ENCODE peak calls at places on chromosome 6, in four cellular contexts. One of them, this sample, is unnamed.
A peak's percentile ranks its signal among the peaks of the same experiment; 100 is the strongest.

GRCh38 chr6:36195471-36196048 is 984 bp upstream of the BRPF3 start:
- DNase-seq in A549: no peak
- DNase-seq in stomach: no peak
- DNase-seq in kidney: no peak
- DNase-seq in this sample: no peak

GRCh38 chr6:26092443-26092842 is 5.2 kb downstream of the HFE start:
- DNase-seq in A549: no peak
- DNase-seq in stomach: no peak
- DNase-seq in kidney: no peak
- DNase-seq in this sample: no peak

GRCh38 chr6:96394727-96395126 is 126.9 kb upstream of the UFL1 start:
- DNase-seq in A549: no peak
- DNase-seq in stomach: no peak
- DNase-seq in kidney: no peak
- DNase-seq in this sample: no peak

GRCh38 chr6:29596381-29596900 is 11.5 kb downstream of the OR2H2 start:
- DNase-seq in A549: no peak
- DNase-seq in stomach: no peak
- DNase-seq in kidney: no peak
- DNase-seq in this sample: no peak

GRCh38 chr6:142867355-142867801 is 77.6 kb downstream of the HIVEP2 start:
- DNase-seq in A549: no peak
- DNase-seq in stomach: no peak
- DNase-seq in kidney: no peak
- DNase-seq in this sample: no peak

GRCh38 chr6:46015119-46015968 is at the start of gene CLIC5:
- DNase-seq in A549: peak; percentile 8
- DNase-seq in stomach: peak; percentile 38
- DNase-seq in kidney: peak; percentile 76
- DNase-seq in this sample: peak; percentile 85

GRCh38 chr6:159461266-159461665 is 231.8 kb downstream of the SOD2 start:
- DNase-seq in A549: no peak
- DNase-seq in stomach: no peak
- DNase-seq in kidney: no peak
- DNase-seq in this sample: no peak

GRCh38 chr6:24910331-24910849 is 25.4 kb downstream of the RIPOR2 start:
- DNase-seq in A549: no peak
- DNase-seq in stomach: no peak
- DNase-seq in kidney: peak; percentile 66
- DNase-seq in this sample: no peak

GRCh38 chr6:24918641-24919403 is 16.9 kb downstream of the RIPOR2 start:
- DNase-seq in A549: no peak
- DNase-seq in stomach: no peak
- DNase-seq in kidney: no peak
- DNase-seq in this sample: no peak

GRCh38 chr6:158086054-158086705 is 81.9 kb downstream of the SERAC1 start:
- DNase-seq in A549: no peak
- DNase-seq in stomach: no peak
- DNase-seq in kidney: no peak
- DNase-seq in this sample: peak; percentile 71

GRCh38 chr6:36323062-36323461 is 13.6 kb downstream of the BNIP5 start:
- DNase-seq in A549: no peak
- DNase-seq in stomach: no peak
- DNase-seq in kidney: no peak
- DNase-seq in this sample: no peak

GRCh38 chr6:115643762-115644161 is 416.9 kb downstream of the FRK start:
- DNase-seq in A549: no peak
- DNase-seq in stomach: no peak
- DNase-seq in kidney: no peak
- DNase-seq in this sample: no peak

GRCh38 chr6:39615622-39616021 is 109.6 kb downstream of the KIF6 start:
- DNase-seq in A549: no peak
- DNase-seq in stomach: no peak
- DNase-seq in kidney: no peak
- DNase-seq in this sample: no peak

GRCh38 chr6:105179244-105180065 is at the start of gene POPDC3:
- DNase-seq in A549: peak; percentile 41
- DNase-seq in stomach: peak; percentile 38
- DNase-seq in kidney: no peak
- DNase-seq in this sample: no peak

GRCh38 chr6:155647354-155647753 is 191.7 kb upstream of the NOX3 start:
- DNase-seq in A549: no peak
- DNase-seq in stomach: no peak
- DNase-seq in kidney: no peak
- DNase-seq in this sample: no peak

GRCh38 chr6:112502348-112503130 is 155.4 kb downstream of the RFPL4B start:
- DNase-seq in A549: no peak
- DNase-seq in stomach: no peak
- DNase-seq in kidney: no peak
- DNase-seq in this sample: no peak

GRCh38 chr6:159693894-159694545 is 979 bp upstream of the SOD2 start:
- DNase-seq in A549: no peak
- DNase-seq in stomach: peak; percentile 52
- DNase-seq in kidney: no peak
- DNase-seq in this sample: no peak

GRCh38 chr6:168607272-168608112 is 166.5 kb downstream of the SMOC2 start:
- DNase-seq in A549: no peak
- DNase-seq in stomach: no peak
- DNase-seq in kidney: peak; percentile 87
- DNase-seq in this sample: no peak

GRCh38 chr6:74674377-74674776 is 531.5 kb downstream of the COL12A1 start:
- DNase-seq in A549: no peak
- DNase-seq in stomach: no peak
- DNase-seq in kidney: no peak
- DNase-seq in this sample: no peak

GRCh38 chr6:36346486-36346885 is 9.8 kb upstream of the BNIP5 start:
- DNase-seq in A549: no peak
- DNase-seq in stomach: no peak
- DNase-seq in kidney: no peak
- DNase-seq in this sample: no peak

GRCh38 chr6:7535498-7535897 is 6.0 kb upstream of the DSP start:
- DNase-seq in A549: no peak
- DNase-seq in stomach: no peak
- DNase-seq in kidney: no peak
- DNase-seq in this sample: no peak

GRCh38 chr6:126824226-126824625 is 294.2 kb upstream of the RSPO3 start:
- DNase-seq in A549: no peak
- DNase-seq in stomach: no peak
- DNase-seq in kidney: no peak
- DNase-seq in this sample: no peak

GRCh38 chr6:160081398-160081797 is 40.2 kb upstream of the SLC22A1 start:
- DNase-seq in A549: no peak
- DNase-seq in stomach: no peak
- DNase-seq in kidney: no peak
- DNase-seq in this sample: no peak

DNA sequence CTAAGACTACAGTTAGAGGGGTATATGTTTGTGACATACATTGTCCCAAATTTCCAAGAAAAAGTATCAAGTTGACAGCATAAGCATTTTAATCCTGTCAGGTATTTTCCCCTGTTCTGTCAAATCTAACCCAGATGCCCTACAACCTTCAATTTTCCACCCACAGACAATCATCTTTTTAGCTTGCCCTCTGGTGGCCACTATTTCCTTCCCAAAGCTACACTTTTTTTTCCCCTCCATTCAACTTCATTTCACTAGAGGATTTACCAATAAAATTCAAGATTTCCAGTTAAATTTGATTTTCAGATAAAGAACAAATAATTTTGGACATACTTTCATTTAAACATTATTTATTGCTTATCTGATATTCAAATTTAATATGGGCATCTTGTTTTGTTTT is 286.6 kb downstream of the TENT5A start:
- DNase-seq in A549: no peak
- DNase-seq in stomach: no peak
- DNase-seq in kidney: no peak
- DNase-seq in this sample: no peak
- TF ChIP-seq CTCF in A549: peak; percentile 12
- TF ChIP-seq CTCF in stomach: peak; percentile 40
- TF ChIP-seq CTCF in kidney: no peak
- TF ChIP-seq CTCF in this sample: peak; percentile 60

DNA sequence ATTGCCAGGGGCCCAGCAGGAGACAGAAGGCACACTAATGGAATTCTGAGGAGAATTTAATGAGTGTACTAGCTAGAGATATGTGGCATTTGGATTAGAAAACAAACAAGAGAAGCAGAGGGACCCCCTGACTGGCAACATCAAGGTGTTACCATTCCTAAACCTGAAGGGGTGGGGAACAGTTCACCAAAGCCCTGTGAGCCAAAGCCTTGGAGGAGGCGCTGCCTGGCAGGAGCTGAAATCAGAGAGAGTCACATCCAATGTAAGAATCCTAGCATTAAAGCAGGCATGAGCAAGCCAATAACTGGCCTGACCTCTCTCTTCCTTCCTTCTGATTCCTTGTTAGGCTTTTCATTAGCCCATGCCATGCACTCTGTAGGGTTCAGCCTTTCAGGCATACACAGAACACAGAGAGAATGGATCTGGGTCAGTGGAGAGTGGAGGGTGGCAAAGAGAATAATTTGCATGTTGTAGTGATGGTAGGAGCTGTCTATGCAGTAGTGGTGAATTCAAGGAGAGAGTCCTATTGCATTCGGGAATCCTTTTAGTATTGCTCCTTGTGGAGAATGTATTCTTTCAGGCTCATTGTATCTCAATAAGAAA is 367.2 kb upstream of the MAN1A1 start:
- DNase-seq in A549: no peak
- DNase-seq in stomach: no peak
- DNase-seq in kidney: no peak
- DNase-seq in this sample: no peak
- TF ChIP-seq CTCF in A549: no peak
- TF ChIP-seq CTCF in stomach: no peak
- TF ChIP-seq CTCF in kidney: no peak
- TF ChIP-seq CTCF in this sample: no peak

DNA sequence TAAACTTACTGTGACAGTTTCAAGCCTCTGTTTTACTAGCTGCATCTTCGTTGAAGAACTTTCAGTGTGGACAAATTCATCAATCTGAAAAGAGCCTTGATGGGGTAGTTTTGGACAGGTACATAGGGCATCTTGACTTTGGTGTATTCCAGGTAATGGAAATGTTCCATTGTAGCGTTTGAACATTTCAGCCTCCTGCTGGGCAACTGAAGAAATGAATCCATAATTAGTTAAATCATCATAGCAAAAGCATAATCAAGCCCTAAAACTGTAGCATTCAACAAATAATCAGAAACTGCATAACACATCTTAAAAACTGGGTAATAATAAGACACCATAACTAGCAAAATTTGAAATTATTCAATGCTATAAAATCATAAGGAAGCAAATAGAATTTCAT is 86.2 kb downstream of the AHI1 start:
- DNase-seq in A549: no peak
- DNase-seq in stomach: no peak
- DNase-seq in kidney: no peak
- DNase-seq in this sample: no peak
- TF ChIP-seq CTCF in A549: no peak
- TF ChIP-seq CTCF in stomach: no peak
- TF ChIP-seq CTCF in kidney: no peak
- TF ChIP-seq CTCF in this sample: peak; percentile 24

GRCh38 chr6:14002176-14002947 is 77.6 kb downstream of the RNF182 start:
- DNase-seq in A549: no peak
- DNase-seq in stomach: no peak
- DNase-seq in kidney: peak; percentile 67
- DNase-seq in this sample: no peak
- TF ChIP-seq CTCF in A549: no peak
- TF ChIP-seq CTCF in stomach: no peak
- TF ChIP-seq CTCF in kidney: no peak
- TF ChIP-seq CTCF in this sample: no peak

GRCh38 chr6:166525567-166525966 is 60.9 kb downstream of the RAMACL start:
- DNase-seq in A549: no peak
- DNase-seq in stomach: no peak
- DNase-seq in kidney: no peak
- DNase-seq in this sample: no peak
- TF ChIP-seq CTCF in A549: no peak
- TF ChIP-seq CTCF in stomach: no peak
- TF ChIP-seq CTCF in kidney: no peak
- TF ChIP-seq CTCF in this sample: no peak

GRCh38 chr6:151663559-151663958 is 143.9 kb upstream of the ESR1 start:
- DNase-seq in A549: no peak
- DNase-seq in stomach: no peak
- DNase-seq in kidney: no peak
- DNase-seq in this sample: no peak

GRCh38 chr6:151661509-151661908 is 146.0 kb upstream of the ESR1 start:
- DNase-seq in A549: no peak
- DNase-seq in stomach: no peak
- DNase-seq in kidney: no peak
- DNase-seq in this sample: no peak

GRCh38 chr6:151664390-151664789 is 143.1 kb upstream of the ESR1 start:
- DNase-seq in A549: no peak
- DNase-seq in stomach: no peak
- DNase-seq in kidney: no peak
- DNase-seq in this sample: no peak

GRCh38 chr6:151659212-151659611 is 148.3 kb upstream of the ESR1 start:
- DNase-seq in A549: no peak
- DNase-seq in stomach: no peak
- DNase-seq in kidney: no peak
- DNase-seq in this sample: no peak

DNA sequence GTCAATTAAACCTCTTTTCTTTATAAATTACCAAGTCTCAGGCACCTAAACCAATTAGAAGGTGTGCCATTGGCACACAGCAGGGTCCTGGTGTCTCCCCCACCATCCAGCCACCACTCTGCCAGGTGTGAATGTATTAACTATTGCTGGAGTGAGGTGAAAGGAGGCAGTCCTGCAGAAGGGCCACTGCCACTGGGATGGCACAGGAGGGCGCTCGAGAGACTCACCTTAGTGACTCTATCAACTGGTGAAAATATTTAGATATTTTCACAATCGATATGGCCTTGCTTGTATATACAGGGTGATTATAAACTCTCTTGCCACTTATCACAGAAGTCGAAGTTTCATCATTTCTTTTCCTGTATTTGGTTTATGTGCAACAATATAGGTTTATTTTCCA is 145.6 kb upstream of the ESR1 start:
- DNase-seq in A549: no peak
- DNase-seq in stomach: no peak
- DNase-seq in kidney: no peak
- DNase-seq in this sample: no peak
- TF ChIP-seq CTCF in A549: no peak
- TF ChIP-seq CTCF in stomach: no peak
- TF ChIP-seq CTCF in kidney: no peak
- TF ChIP-seq CTCF in this sample: no peak

DNA sequence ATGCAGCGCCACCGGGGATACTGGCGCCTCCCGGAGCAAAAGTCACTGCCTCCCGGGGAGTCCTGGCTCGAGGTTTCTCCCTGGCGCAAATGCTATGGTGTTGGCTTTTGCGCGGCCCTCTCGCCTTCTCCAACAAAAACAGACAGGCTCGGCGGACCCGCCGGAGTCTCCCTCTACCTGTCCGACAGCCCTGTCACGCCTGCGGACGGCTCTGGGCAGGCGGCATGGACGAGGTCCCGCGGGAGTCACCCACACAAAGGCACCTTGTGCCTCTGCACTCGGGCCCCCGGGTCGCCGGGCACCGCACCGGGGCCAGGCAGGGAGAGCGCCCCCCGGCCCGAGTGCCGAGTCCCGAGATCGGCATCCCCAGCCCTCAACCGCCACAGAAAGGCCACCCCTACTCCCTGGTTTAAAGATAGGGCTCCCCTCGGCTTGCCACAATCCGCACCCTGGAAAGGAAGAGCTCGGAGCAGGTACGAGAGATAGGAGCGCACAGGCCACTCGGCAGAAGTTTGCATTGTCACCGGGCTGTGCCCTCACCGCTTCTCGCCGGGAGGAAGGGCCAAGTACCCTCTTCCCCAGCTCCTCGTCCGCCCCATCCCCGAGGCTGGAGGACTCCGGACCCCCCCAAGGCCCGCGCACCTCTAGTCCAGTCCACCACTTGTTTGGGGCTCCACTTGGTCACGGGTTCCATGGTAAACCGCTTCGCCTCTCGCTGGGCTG is 903 bp downstream of the CNKSR3 start:
- DNase-seq in A549: no peak
- DNase-seq in stomach: peak; percentile 37
- DNase-seq in kidney: peak; percentile 77
- DNase-seq in this sample: peak; percentile 84
- TF ChIP-seq CTCF in A549: no peak
- TF ChIP-seq CTCF in stomach: no peak
- TF ChIP-seq CTCF in kidney: no peak
- TF ChIP-seq CTCF in this sample: no peak